ENCODE peak calls at places on chromosomes 1 and 21, in six cellular contexts. W is K562, F is IMR-90, U is body of pancreas, K is prostate gland, H is astrocyte of the spinal cord. Y is an unnamed sample.

GRCh38 chr1:109787845-109788605 is 24.3 kb upstream of the EPS8L3 start:
- DNase-seq in W (no peak), F (no peak), U (peak), K (no peak), H (no peak), Y (no peak)

GRCh38 chr21:44842087-44842486 is 24.2 kb upstream of the SUMO3 start:
- DNase-seq in W (no peak), F (no peak), U (no peak), K (no peak), H (no peak), Y (no peak)

GRCh38 chr1:167973832-167974231 is 37.0 kb upstream of the MPC2 start:
- DNase-seq in W (no peak), F (no peak), U (no peak), K (no peak), H (no peak), Y (no peak)

GRCh38 chr21:18499761-18500376 is 96.3 kb upstream of the TMPRSS15 start:
- DNase-seq in W (peak), F (peak), U (peak), K (no peak), H (peak), Y (no peak)

GRCh38 chr1:220528049-220528678 is at the start of gene MARK1:
- DNase-seq in W (no peak), F (no peak), U (peak), K (peak), H (no peak), Y (no peak)

GRCh38 chr1:150151291-150152181 is 1.8 kb downstream of the PLEKHO1 start:
- DNase-seq in W (peak), F (no peak), U (no peak), K (no peak), H (no peak), Y (no peak)

GRCh38 chr1:35287807-35288640 is 19.5 kb downstream of the ZMYM4 start:
- DNase-seq in W (no peak), F (peak), U (no peak), K (no peak), H (peak), Y (no peak)

GRCh38 chr1:202806845-202807366 is 1.3 kb downstream of the KDM5B start:
- DNase-seq in W (peak), F (no peak), U (peak), K (peak), H (no peak), Y (no peak)

GRCh38 chr21:44288251-44289110 is 2.8 kb downstream of the AIRE start:
- DNase-seq in W (no peak), F (no peak), U (no peak), K (no peak), H (no peak), Y (no peak)

GRCh38 chr1:64934115-64934880 is 32.1 kb downstream of the JAK1 start:
- DNase-seq in W (peak), F (peak), U (no peak), K (no peak), H (peak), Y (peak)

GRCh38 chr1:218553197-218553596 is 208.1 kb downstream of the TGFB2 start:
- DNase-seq in W (peak), F (no peak), U (peak), K (no peak), H (no peak), Y (no peak)

GRCh38 chr1:173856903-173857302 is 10.9 kb downstream of the GAS5 start:
- DNase-seq in W (no peak), F (peak), U (no peak), K (no peak), H (no peak), Y (no peak)

GRCh38 chr1:200346744-200347143 is 63.1 kb downstream of the ZNF281 start:
- DNase-seq in W (no peak), F (peak), U (no peak), K (no peak), H (no peak), Y (peak)

GRCh38 chr1:7299994-7300393 is 471.1 kb upstream of the VAMP3 start:
- DNase-seq in W (no peak), F (peak), U (no peak), K (no peak), H (peak), Y (no peak)

GRCh38 chr1:7060826-7061225 is 275.6 kb downstream of the CAMTA1 start:
- DNase-seq in W (no peak), F (no peak), U (no peak), K (no peak), H (no peak), Y (no peak)

GRCh38 chr1:57411262-57411661 is 12.6 kb downstream of the DAB1 start:
- DNase-seq in W (no peak), F (peak), U (no peak), K (no peak), H (peak), Y (no peak)

GRCh38 chr1:115706774-115707425 is 61.6 kb downstream of the CASQ2 start:
- DNase-seq in W (peak), F (peak), U (no peak), K (no peak), H (peak), Y (peak)

GRCh38 chr1:158793604-158794003 is 12.6 kb upstream of the OR6N2 start:
- DNase-seq in W (no peak), F (no peak), U (no peak), K (no peak), H (no peak), Y (no peak)

GRCh38 chr1:54402896-54403295 is 3.3 kb downstream of the SSBP3 start:
- DNase-seq in W (no peak), F (peak), U (no peak), K (no peak), H (no peak), Y (no peak)

GRCh38 chr1:5739561-5740078 is 252.6 kb downstream of the NPHP4 start:
- DNase-seq in W (no peak), F (no peak), U (no peak), K (no peak), H (no peak), Y (no peak)

GRCh38 chr1:46568614-46569013 is 17.2 kb upstream of the KNCN start:
- DNase-seq in W (no peak), F (no peak), U (no peak), K (no peak), H (no peak), Y (no peak)

GRCh38 chr1:247102381-247102780 is 1.8 kb downstream of the ZNF669 start:
- DNase-seq in W (no peak), F (peak), U (no peak), K (no peak), H (peak), Y (no peak)

GRCh38 chr1:17538428-17539130 is 919 bp upstream of the ARHGEF10L start:
- DNase-seq in W (no peak), F (peak), U (peak), K (no peak), H (no peak), Y (no peak)
- H3K4me3 ChIP-seq in W (no peak), F (no peak), U (no peak), K (no peak), H (no peak), Y (no peak)

GRCh38 chr1:230793463-230793745 is 46.2 kb downstream of the CAPN9 start:
- DNase-seq in W (no peak), F (no peak), U (no peak), K (no peak), H (no peak), Y (no peak)

GRCh38 chr1:230791986-230792564 is 44.9 kb downstream of the CAPN9 start:
- DNase-seq in W (no peak), F (no peak), U (no peak), K (no peak), H (no peak), Y (no peak)

GRCh38 chr1:230794431-230794830 is 47.2 kb downstream of the CAPN9 start:
- DNase-seq in W (no peak), F (no peak), U (peak), K (no peak), H (no peak), Y (no peak)

GRCh38 chr1:230794871-230795645 is 47.9 kb downstream of the CAPN9 start:
- DNase-seq in W (no peak), F (no peak), U (no peak), K (no peak), H (no peak), Y (no peak)

GRCh38 chr1:230792691-230793462 is 45.7 kb downstream of the CAPN9 start:
- DNase-seq in W (no peak), F (peak), U (no peak), K (no peak), H (peak), Y (no peak)
- TF ChIP-seq CTCF in W (peak), F (peak), U (no peak), K (no peak), H (peak), Y (no peak)

GRCh38 chr1:236035681-236036101 is 29.2 kb downstream of the NID1 start:
- DNase-seq in W (no peak), F (peak), U (no peak), K (no peak), H (peak), Y (no peak)

GRCh38 chr1:236038034-236038433 is 26.9 kb downstream of the NID1 start:
- DNase-seq in W (no peak), F (no peak), U (no peak), K (no peak), H (no peak), Y (no peak)

GRCh38 chr1:236041899-236042618 is 22.8 kb downstream of the NID1 start:
- DNase-seq in W (no peak), F (no peak), U (no peak), K (no peak), H (no peak), Y (no peak)

GRCh38 chr1:236044346-236044745 is 20.5 kb downstream of the NID1 start:
- DNase-seq in W (no peak), F (no peak), U (no peak), K (no peak), H (no peak), Y (no peak)

DNA sequence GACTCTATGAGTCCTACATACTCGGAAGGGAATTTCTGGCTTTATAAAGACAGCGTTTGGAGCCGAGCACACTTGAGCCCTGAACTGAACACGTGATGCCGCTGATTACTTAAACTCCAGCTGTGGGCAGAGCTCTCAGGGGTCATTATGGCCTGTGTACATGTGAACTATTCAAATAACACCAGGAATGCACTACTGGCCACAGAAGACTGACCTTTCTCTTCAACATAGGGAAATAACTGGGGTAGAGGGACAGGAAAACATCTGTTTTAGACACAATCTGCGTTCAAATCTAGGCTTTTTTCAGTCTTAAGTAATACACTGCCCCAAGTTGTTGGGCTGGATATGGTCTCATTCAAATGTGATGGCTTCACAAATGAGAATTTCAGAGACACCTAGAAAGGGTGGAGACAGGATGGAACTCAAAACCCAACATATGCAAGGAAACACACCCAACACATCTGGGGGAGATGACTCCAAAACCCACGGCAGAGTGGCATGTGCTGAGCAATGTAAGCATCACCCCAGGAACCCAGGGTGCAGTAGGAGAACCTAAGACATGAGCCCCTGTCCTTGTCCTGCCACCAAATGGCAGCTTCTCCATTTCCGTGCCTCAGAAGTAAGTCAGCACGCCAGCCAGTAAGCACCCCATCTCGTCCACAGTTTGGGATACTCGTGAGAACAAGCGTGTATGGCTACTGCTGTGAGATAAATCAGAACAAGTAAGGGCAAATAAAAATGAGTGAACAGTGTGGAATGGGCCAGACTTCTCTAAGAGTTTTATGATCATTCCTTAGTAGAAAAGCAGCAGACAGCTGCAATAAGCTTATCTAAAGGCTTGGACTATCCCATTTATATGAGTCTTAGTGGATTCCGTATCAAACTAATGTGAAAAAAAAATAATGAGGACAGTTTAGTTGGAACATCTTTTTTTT is 24.9 kb downstream of the NID1 start:
- DNase-seq in W (no peak), F (peak), U (no peak), K (no peak), H (peak), Y (no peak)
- H3K4me3 ChIP-seq in W (no peak), F (no peak), U (no peak), K (no peak), H (no peak), Y (no peak)

GRCh38 chr1:183470961-183471747 is 1.1 kb upstream of the SMG7 start:
- DNase-seq in W (peak), F (peak), U (peak), K (peak), H (peak), Y (peak)
- TF ChIP-seq CTCF in W (peak), F (peak), U (no peak), K (peak), H (no peak), Y (no peak)

Y was measured in AG09309.